ENCODE peak calls at places on chromosomes 16 and 17, in five cellular contexts. C is neuronal stem cell, Q is H9, X is mesenchymal stem cell, S is H1. P is an unnamed sample.

GRCh38 chr16:21150375-21151001 is at the start of gene DNAH3:
- DNase-seq in C (no peak), Q (no peak), X (no peak), S (no peak), P (no peak)

GRCh38 chr17:18043491-18043890 is 4.3 kb downstream of the GID4 start:
- DNase-seq in C (no peak), Q (no peak), X (peak; percentile 30), S (no peak), P (no peak)

GRCh38 chr16:11034005-11034404 is 89.6 kb downstream of the CLEC16A start:
- DNase-seq in C (no peak), Q (no peak), X (peak; percentile 85), S (no peak), P (no peak)

GRCh38 chr17:58343131-58343530 is 8.9 kb downstream of the SUPT4H1 start:
- DNase-seq in C (no peak), Q (no peak), X (no peak), S (no peak), P (no peak)

GRCh38 chr17:66964930-66965800 is 658 bp downstream of the CACNG4 start:
- DNase-seq in C (no peak), Q (peak; percentile 90), X (no peak), S (peak; percentile 85), P (no peak)

GRCh38 chr16:89122322-89122831 is 28.7 kb downstream of the ACSF3 start:
- DNase-seq in C (no peak), Q (no peak), X (no peak), S (no peak), P (no peak)

GRCh38 chr16:27712251-27712711 is 162.3 kb downstream of the KATNIP start:
- DNase-seq in C (no peak), Q (peak; percentile 60), X (no peak), S (no peak), P (no peak)

GRCh38 chr17:17156107-17156506 is 50.0 kb downstream of the PLD6 start:
- DNase-seq in C (no peak), Q (no peak), X (no peak), S (no peak), P (no peak)

GRCh38 chr17:41402161-41402560 is 4.8 kb upstream of the KRT31 start:
- DNase-seq in C (no peak), Q (peak; percentile 20), X (no peak), S (no peak), P (no peak)

GRCh38 chr17:47223007-47223406 is 13.9 kb downstream of the MYL4 start:
- DNase-seq in C (no peak), Q (no peak), X (no peak), S (no peak), P (no peak)

GRCh38 chr16:58019866-58020538 is 5.6 kb upstream of the MMP15 start:
- DNase-seq in C (no peak), Q (no peak), X (no peak), S (no peak), P (no peak)

GRCh38 chr17:38702900-38703741 is 2.0 kb upstream of the MLLT6 start:
- DNase-seq in C (no peak), Q (peak; percentile 46), X (peak; percentile 8), S (no peak), P (no peak)

GRCh38 chr17:63698381-63698885 is 1.5 kb downstream of the LIMD2 start:
- DNase-seq in C (no peak), Q (no peak), X (no peak), S (peak; percentile 57), P (no peak)

DNA sequence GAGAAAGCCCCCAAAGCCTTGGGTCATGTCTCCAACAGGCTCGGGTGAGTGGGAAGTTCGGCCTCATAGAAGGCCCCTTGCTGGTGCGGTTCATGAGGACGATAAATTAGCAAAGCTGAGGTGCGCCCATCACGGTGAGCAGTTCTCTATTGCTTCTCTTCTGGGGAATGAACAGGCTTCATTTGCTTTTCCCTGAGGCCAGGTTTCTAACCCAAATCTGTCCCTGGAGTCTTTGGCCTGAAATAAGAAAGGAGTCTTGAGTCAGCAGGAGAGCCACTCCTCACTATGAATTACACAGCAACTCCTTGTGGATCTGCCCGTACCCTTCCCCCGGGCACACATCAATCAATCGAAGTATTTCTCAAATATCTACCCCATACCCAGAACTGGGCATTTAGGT is 94.6 kb downstream of the YPEL2 start:
- DNase-seq in C (no peak), Q (no peak), X (no peak), S (no peak), P (no peak)
- H2BK120ac ChIP-seq in C (no peak overlapping the region), Q (no peak overlapping the region), X (peak overlapping the region; percentile 57), S (no peak overlapping the region), P (peak overlapping the region; percentile 90)

DNA sequence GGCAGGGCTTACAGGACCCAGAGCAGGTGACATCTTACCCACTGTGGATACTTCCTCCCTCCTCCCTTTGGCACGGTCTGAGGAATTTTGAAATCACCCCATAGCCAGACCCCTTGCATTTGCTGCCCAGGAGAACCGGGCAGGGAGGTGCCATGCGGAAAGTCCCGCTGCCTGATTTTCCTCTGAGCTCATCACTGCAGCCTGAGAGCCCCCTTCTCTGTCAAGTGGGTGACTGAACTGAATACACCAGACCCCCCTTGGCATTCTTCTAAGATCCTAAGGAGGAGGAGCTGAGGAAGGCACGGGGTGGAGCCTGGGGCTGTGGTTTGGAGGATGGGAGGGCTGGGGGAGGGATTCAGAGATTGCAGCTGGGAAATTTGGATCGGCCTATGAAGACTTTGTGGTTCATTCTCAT is 173.4 kb downstream of the RAB11FIP4 start:
- DNase-seq in C (no peak), Q (peak; percentile 71), X (peak; percentile 62), S (no peak), P (peak; percentile 29)
- H3K4me2 ChIP-seq in C (no peak overlapping the region), Q (no peak overlapping the region), X (peak overlapping the region; percentile 0), S (peak overlapping the region; percentile 42), P (no peak overlapping the region)

GRCh38 chr17:1957037-1957436 is 68.1 kb downstream of the RTN4RL1 start:
- DNase-seq in C (no peak), Q (no peak), X (peak; percentile 38), S (no peak), P (no peak)

GRCh38 chr17:1949754-1950153 is 75.4 kb downstream of the RTN4RL1 start:
- DNase-seq in C (no peak), Q (no peak), X (no peak), S (no peak), P (no peak)

GRCh38 chr17:1951920-1952319 is 73.2 kb downstream of the RTN4RL1 start:
- DNase-seq in C (no peak), Q (peak; percentile 39), X (no peak), S (no peak), P (no peak)

GRCh38 chr17:1956134-1956533 is 69.0 kb downstream of the RTN4RL1 start:
- DNase-seq in C (no peak), Q (no peak), X (no peak), S (no peak), P (no peak)

GRCh38 chr17:1953866-1954265 is 71.3 kb downstream of the RTN4RL1 start:
- DNase-seq in C (no peak), Q (no peak), X (no peak), S (no peak), P (no peak)
- H2BK12ac ChIP-seq in C (no peak overlapping the region), Q (no peak overlapping the region), X (no peak overlapping the region), S (no peak overlapping the region), P (no peak overlapping the region)

GRCh38 chr16:85124636-85125346 is 12.5 kb upstream of the CIBAR2 start:
- DNase-seq in C (no peak), Q (no peak), X (no peak), S (no peak), P (peak; percentile 55)
- H2BK120ac ChIP-seq in C (no peak overlapping the region), Q (no peak overlapping the region), X (no peak overlapping the region), S (no peak overlapping the region), P (peak overlapping the region; percentile 0)

GRCh38 chr17:57281887-57282653 is 25.7 kb downstream of the MSI2 start:
- DNase-seq in C (no peak), Q (no peak), X (no peak), S (no peak), P (no peak)

GRCh38 chr17:57284583-57284982 is 28.3 kb downstream of the MSI2 start:
- DNase-seq in C (no peak), Q (no peak), X (no peak), S (no peak), P (no peak)

GRCh38 chr17:57285681-57286080 is 29.4 kb downstream of the MSI2 start:
- DNase-seq in C (no peak), Q (no peak), X (no peak), S (no peak), P (no peak)

GRCh38 chr17:57284984-57285646 is 28.8 kb downstream of the MSI2 start:
- DNase-seq in C (peak; percentile 45), Q (no peak), X (no peak), S (no peak), P (no peak)

DNA sequence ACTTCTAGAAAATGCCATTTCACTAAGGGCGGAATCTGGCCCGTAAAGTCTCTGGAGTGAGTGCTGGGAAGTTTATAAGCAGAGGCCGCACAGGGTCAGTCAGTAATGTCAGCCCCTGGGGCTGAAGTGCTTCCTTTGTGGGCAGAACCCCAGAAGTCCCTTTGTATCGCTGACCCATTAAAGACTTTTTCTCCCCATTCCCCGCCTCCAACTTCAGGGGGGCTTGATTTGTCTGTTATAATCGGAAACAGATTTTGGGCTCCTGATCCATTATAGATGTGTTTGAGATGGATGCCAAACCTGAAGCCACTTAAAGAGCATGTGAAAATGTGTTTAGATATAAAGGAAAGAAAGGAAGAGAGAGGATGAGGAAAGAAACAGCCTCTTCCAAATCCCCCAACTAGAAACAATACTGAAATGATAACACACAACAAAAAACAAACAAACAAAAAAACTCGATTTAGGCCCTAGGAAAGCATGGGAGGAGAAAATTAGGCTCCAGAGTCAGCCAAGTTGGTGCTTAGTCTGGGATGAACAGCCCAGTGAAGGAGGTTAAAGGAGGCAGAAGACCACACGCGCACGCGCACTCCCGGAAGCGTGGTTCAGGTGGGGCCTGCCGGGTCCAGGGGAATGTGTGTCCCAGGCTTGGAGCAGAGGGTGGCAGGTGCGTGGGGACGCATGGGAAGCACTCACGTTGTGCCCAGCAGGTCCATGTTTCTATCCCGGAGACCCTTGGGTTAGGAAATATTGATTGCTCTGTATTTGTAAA is 27.1 kb downstream of the MSI2 start:
- DNase-seq in C (no peak), Q (no peak), X (no peak), S (no peak), P (no peak)
- H3K4me2 ChIP-seq in C (no peak overlapping the region), Q (no peak overlapping the region), X (no peak overlapping the region), S (no peak overlapping the region), P (no peak overlapping the region)